ENCODE peak calls at places on chromosomes 7 and 10, in ten cellular contexts. T is neural progenitor cell, G is ovary, C is Karpas-422, X is HL-60, K is PC-3, I is breast epithelium, L is left ventricle myocardium inferior, Y is dorsolateral prefrontal cortex, J is substantia nigra. M is an unnamed sample.

GRCh38 chr10:79552143-79552542 is 8.1 kb downstream of the SFTPA2 start:
- DNase-seq in T (no peak), G (no peak), C (no peak), X (no peak), K (no peak), I (no peak), L (no peak), Y (no peak), J (no peak), M (no peak)

GRCh38 chr7:29375641-29376562 is 181.3 kb downstream of the CHN2 start:
- DNase-seq in T (no peak), G (no peak), C (no peak), X (no peak), K (peak; percentile 57), I (no peak), L (no peak), Y (no peak), J (no peak), M (no peak)

GRCh38 chr7:94403546-94403945 is 8.9 kb downstream of the COL1A2 start:
- DNase-seq in T (no peak), G (no peak), C (no peak), X (no peak), K (no peak), I (no peak), L (no peak), Y (no peak), J (no peak), M (no peak)

GRCh38 chr10:125066704-125067447 is 93.5 kb downstream of the CTBP2 start:
- DNase-seq in T (no peak), G (no peak), C (no peak), X (no peak), K (no peak), I (no peak), L (peak; percentile 15), Y (no peak), J (no peak), M (no peak)

GRCh38 chr7:26681819-26682418 is 182.5 kb downstream of the SKAP2 start:
- DNase-seq in T (no peak), G (no peak), C (peak; percentile 74), X (no peak), K (peak; percentile 53), I (no peak), L (no peak), Y (no peak), J (no peak), M (no peak)

GRCh38 chr10:817371-817770 is 114.1 kb downstream of the LARP4B start:
- DNase-seq in T (no peak), G (no peak), C (no peak), X (no peak), K (no peak), I (no peak), L (no peak), Y (no peak), J (no peak), M (no peak)

GRCh38 chr10:47314416-47314970 is 7.8 kb upstream of the GDF2 start:
- DNase-seq in T (no peak), G (no peak), C (no peak), X (no peak), K (no peak), I (no peak), L (no peak), Y (no peak), J (no peak), M (no peak)

GRCh38 chr7:32661501-32661900 is 166.2 kb downstream of the AVL9 start:
- DNase-seq in T (no peak), G (no peak), C (no peak), X (no peak), K (no peak), I (no peak), L (no peak), Y (no peak), J (no peak), M (no peak)

GRCh38 chr10:42836771-42837468 is 54.3 kb downstream of the BMS1 start:
- DNase-seq in T (no peak), G (no peak), C (no peak), X (no peak), K (peak; percentile 41), I (no peak), L (no peak), Y (peak; percentile 57), J (no peak), M (no peak)

GRCh38 chr7:151796871-151797270 is 80.0 kb downstream of the PRKAG2 start:
- DNase-seq in T (no peak), G (no peak), C (no peak), X (no peak), K (no peak), I (no peak), L (peak; percentile 16), Y (no peak), J (no peak), M (no peak)
- H3K27ac ChIP-seq in T (no peak overlapping the region), G (no peak overlapping the region), C (no peak overlapping the region), X (no peak overlapping the region), K (peak overlapping the region; percentile 86), I (peak overlapping the region; percentile 86), L (peak overlapping the region; percentile 71), Y (no peak overlapping the region), J (no peak overlapping the region), M (no peak overlapping the region)

DNA sequence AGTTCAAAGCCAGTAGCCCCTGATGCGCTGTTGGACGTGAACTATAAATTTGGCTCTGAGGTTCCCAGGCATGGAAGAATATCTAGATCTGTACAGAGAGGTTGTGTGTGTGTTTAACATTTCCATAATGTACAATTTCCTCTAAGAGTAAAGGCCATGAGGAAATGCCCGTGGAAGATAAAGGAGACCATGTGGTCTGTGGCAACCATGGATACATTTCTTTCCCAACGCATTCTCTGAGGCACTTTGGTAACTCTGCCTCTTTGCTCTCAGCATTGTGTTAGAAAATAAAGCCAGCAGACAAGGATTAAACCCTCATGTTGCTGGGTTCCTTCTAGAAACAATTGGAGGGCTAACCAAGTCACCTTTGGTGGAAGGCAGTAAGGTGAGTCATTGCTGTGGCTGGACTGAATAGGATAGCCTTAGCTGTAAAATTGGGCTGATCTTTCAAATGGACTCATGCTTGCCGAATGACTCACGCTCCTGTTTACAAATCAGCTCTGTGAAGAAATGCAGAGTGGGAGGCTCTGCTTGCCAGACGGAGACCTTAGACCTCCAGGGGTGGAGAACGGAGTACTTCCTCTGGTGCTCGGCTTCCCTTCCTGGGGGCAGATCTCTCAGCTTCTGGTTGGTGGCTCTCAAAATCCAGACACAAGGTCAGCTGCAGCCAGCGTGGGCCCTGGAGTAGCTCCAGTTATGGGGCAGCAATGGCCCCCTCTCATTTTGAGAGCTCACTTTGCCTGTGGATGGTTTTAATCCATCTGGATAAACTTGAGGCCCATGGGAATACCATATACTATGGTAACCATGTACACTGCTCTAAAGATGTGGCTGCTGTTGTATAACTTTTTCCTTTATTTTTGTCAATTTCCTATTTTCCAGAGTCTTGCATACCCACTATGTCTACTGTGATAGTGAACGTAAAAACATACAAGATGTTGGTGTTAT is 137.3 kb downstream of the TCF7L2 start:
- DNase-seq in T (no peak), G (peak; percentile 57), C (no peak), X (peak; percentile 17), K (peak; percentile 95), I (no peak), L (no peak), Y (no peak), J (no peak), M (no peak)
- H3K27ac ChIP-seq in T (no peak overlapping the region), G (no peak overlapping the region), C (no peak overlapping the region), X (no peak overlapping the region), K (peak overlapping the region; percentile 97), I (peak overlapping the region; percentile 71), L (peak overlapping the region; percentile 59), Y (no peak overlapping the region), J (no peak overlapping the region), M (no peak overlapping the region)

GRCh38 chr10:11146402-11147171 is 128.9 kb downstream of the CELF2 start:
- DNase-seq in T (no peak), G (no peak), C (no peak), X (no peak), K (no peak), I (no peak), L (no peak), Y (no peak), J (no peak), M (no peak)

GRCh38 chr10:11149499-11149898 is 131.8 kb downstream of the CELF2 start:
- DNase-seq in T (no peak), G (peak; percentile 31), C (no peak), X (peak; percentile 25), K (no peak), I (no peak), L (no peak), Y (no peak), J (no peak), M (no peak)

GRCh38 chr10:11147723-11148122 is 130.1 kb downstream of the CELF2 start:
- DNase-seq in T (peak; percentile 30), G (no peak), C (no peak), X (peak; percentile 69), K (no peak), I (no peak), L (no peak), Y (no peak), J (no peak), M (no peak)

GRCh38 chr10:11148638-11149037 is 131.0 kb downstream of the CELF2 start:
- DNase-seq in T (no peak), G (no peak), C (no peak), X (no peak), K (no peak), I (no peak), L (no peak), Y (no peak), J (no peak), M (no peak)

DNA sequence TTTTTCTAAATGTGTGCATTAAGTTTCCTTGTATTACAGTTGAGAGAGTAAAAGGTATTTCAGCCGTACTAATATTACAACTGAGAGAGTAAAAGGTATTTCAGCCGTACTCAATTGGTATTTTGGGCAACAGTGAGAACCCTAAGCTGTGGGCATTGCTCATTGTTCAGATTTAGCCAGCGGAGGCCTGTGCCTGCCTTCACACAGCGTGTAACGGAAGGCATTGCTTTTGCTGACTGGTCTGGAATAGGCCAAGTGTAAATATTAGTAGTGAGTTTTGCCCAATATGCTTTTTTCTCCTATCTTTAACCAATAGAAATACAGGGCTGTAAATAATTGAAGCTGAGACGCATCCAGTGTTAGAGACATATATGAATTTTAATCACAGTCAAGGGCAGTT is 130.5 kb downstream of the CELF2 start:
- DNase-seq in T (no peak), G (no peak), C (no peak), X (no peak), K (no peak), I (no peak), L (no peak), Y (no peak), J (no peak), M (no peak)
- H3K27ac ChIP-seq in T (no peak overlapping the region), G (no peak overlapping the region), C (no peak overlapping the region), X (peak overlapping the region; percentile 28), K (no peak overlapping the region), I (no peak overlapping the region), L (peak overlapping the region; percentile 78), Y (peak overlapping the region; percentile 19), J (no peak overlapping the region), M (peak overlapping the region; percentile 94)

DNA sequence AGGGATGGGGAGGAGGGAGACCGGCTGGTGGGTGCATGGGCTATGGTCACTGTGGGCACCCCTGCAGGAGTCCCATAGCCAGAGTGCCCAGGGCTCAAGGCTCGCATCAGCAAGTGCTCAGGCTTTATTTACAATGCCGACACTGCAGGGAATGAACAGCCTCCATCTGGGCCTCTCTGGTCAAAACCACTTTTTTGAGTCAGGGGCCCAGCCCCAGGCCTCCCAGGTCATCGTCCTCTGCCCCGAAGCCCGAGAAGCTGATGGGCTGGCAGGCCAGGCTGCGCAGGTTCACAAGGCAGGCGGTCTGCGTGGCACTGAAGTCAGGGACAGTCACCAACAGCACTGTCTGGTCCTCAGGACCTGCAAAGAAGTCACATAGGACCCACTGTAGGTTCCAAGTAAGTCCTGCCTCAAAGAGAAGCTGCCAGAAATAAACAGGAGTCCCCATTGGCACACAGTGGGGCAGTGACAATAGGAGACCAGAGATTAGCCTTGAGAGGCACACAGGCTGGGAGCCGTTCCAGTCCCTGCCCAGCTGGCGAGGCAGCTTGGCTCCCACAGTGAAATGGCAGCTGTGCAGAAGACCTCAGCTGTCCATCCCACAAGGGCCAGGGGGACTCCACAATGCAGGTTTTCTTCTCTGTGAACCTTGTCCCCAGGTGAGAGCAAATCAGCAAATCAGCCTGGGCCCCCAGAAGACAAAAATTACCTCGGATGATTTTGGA is 8.6 kb downstream of the POLD2 start:
- DNase-seq in T (no peak), G (no peak), C (no peak), X (no peak), K (no peak), I (no peak), L (peak; percentile 69), Y (peak; percentile 82), J (peak; percentile 35), M (no peak)
- H3K27ac ChIP-seq in T (no peak overlapping the region), G (no peak overlapping the region), C (no peak overlapping the region), X (no peak overlapping the region), K (no peak overlapping the region), I (no peak overlapping the region), L (peak overlapping the region; percentile 72), Y (peak overlapping the region; percentile 98), J (peak overlapping the region; percentile 91), M (no peak overlapping the region)

M was measured in effector memory CD4-positive, alpha-beta T cell.